ENCODE peak calls at places on chromosome 6, in four cellular contexts. C, V, X and B are unnamed samples.

GRCh38 chr6:52346503-52346902 is 15.4 kb upstream of the PAQR8 start:
- DNase-seq in C (no peak), V (no peak), X (no peak), B (no peak)

GRCh38 chr6:41428402-41428994 is 93.1 kb downstream of the NCR2 start:
- DNase-seq in C (no peak), V (peak), X (no peak), B (no peak)

GRCh38 chr6:127347188-127347587 is 3.8 kb upstream of the ECHDC1 start:
- DNase-seq in C (no peak), V (peak), X (no peak), B (no peak)

GRCh38 chr6:105359419-105360366 is 43.2 kb downstream of the PREP start:
- DNase-seq in C (no peak), V (peak), X (no peak), B (no peak)

GRCh38 chr6:150032598-150032997 is 7.3 kb upstream of the RAET1L start:
- DNase-seq in C (no peak), V (no peak), X (no peak), B (no peak)

GRCh38 chr6:127289934-127290333 is 23.3 kb downstream of the RNF146 start:
- DNase-seq in C (no peak), V (no peak), X (no peak), B (no peak)

GRCh38 chr6:161748535-161749386 is 474.9 kb upstream of the AGPAT4 start:
- DNase-seq in C (peak), V (peak), X (no peak), B (no peak)

GRCh38 chr6:150732765-150733539 is 132.6 kb upstream of the MTHFD1L start:
- DNase-seq in C (no peak), V (no peak), X (no peak), B (no peak)